ENCODE peak calls at places on chromosomes 5 and 9, in four cellular contexts. I is heart right ventricle, V is breast epithelium, H is fibroblast of lung. C is an unnamed sample.

GRCh38 chr5:125582358-125582757 is 835.9 kb upstream of the ZNF608 start:
- DNase-seq in H (peak; percentile 89), V (no peak), I (no peak), C (no peak)

GRCh38 chr5:107777161-107777740 is 106.5 kb upstream of the EFNA5 start:
- DNase-seq in H (no peak), I (no peak), V (no peak), C (no peak)

GRCh38 chr5:179190851-179191505 is 130.8 kb downstream of the ZNF354C start:
- DNase-seq in V (no peak), I (no peak), H (no peak), C (no peak)

GRCh38 chr5:163163858-163164257 is 273.5 kb upstream of the CCNG1 start:
- DNase-seq in I (no peak), H (no peak), V (no peak), C (no peak)

GRCh38 chr9:70639853-70640814 is 225.7 kb upstream of the KLF9 start:
- DNase-seq in H (peak; percentile 74), V (no peak), I (no peak), C (no peak)

GRCh38 chr9:98333703-98334582 is 78.5 kb upstream of the TBC1D2 start:
- DNase-seq in H (peak; percentile 87), I (no peak), V (no peak), C (no peak)

GRCh38 chr5:76657091-76657490 is 33.9 kb upstream of the F2RL2 start:
- DNase-seq in I (no peak), H (no peak), V (no peak), C (no peak)

GRCh38 chr5:135223404-135223803 is 175.6 kb downstream of the MACROH2A1 start:
- DNase-seq in H (no peak), I (no peak), V (no peak), C (no peak)

GRCh38 chr5:169832845-169833244 is 147.4 kb downstream of the INSYN2B start:
- DNase-seq in H (no peak), I (no peak), V (no peak), C (no peak)

GRCh38 chr9:112858625-112859147 is 32.0 kb downstream of the SLC46A2 start:
- DNase-seq in V (no peak), H (peak; percentile 45), I (no peak), C (no peak)

GRCh38 chr5:96294887-96295209 is 138.2 kb downstream of the PCSK1 start:
- DNase-seq in V (no peak), H (no peak), I (no peak), C (no peak)

DNA sequence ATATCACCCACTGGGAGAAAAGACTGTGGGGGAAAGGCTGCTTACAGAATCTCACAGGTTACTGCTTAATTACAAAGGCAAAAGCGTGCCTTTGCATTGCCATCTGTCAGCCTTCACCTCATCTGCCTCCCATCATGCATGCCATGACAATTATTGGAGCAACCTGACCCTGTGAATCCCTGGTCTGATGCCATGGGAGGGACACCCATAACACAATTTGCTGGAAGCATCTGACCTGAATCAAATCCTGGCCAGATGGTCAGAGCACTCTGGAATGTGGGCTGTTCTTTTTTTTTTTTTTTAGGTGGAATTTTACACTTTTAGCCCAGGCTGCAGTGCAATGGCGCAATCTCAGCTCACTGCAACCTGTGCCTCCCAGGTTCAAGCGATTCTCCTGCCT is 11.6 kb upstream of the RETREG1 start:
- DNase-seq in V (no peak), I (no peak), H (no peak), C (no peak)
- H3K4me3 ChIP-seq in V (no peak overlapping the region), I (no peak overlapping the region), H (no peak overlapping the region), C (no peak overlapping the region)

GRCh38 chr5:139390639-139391569 is 1.2 kb upstream of the MZB1 start:
- DNase-seq in V (no peak), I (no peak), H (no peak), C (peak; percentile 81)
- H3K4me3 ChIP-seq in V (peak overlapping the region; percentile 68), I (peak overlapping the region; percentile 63), H (no peak overlapping the region), C (peak overlapping the region; percentile 73)

GRCh38 chr9:38058452-38059232 is 10.4 kb downstream of the SHB start:
- DNase-seq in I (no peak), V (no peak), H (no peak), C (no peak)
- H3K4me3 ChIP-seq in I (no peak overlapping the region), V (no peak overlapping the region), H (no peak overlapping the region), C (no peak overlapping the region)

GRCh38 chr9:71783120-71783523 is 14.8 kb upstream of the CEMIP2 start:
- DNase-seq in H (no peak), V (peak; percentile 39), I (peak; percentile 12), C (peak; percentile 18)
- H3K4me3 ChIP-seq in H (no peak overlapping the region), V (peak overlapping the region; percentile 30), I (no peak overlapping the region), C (no peak overlapping the region)

DNA sequence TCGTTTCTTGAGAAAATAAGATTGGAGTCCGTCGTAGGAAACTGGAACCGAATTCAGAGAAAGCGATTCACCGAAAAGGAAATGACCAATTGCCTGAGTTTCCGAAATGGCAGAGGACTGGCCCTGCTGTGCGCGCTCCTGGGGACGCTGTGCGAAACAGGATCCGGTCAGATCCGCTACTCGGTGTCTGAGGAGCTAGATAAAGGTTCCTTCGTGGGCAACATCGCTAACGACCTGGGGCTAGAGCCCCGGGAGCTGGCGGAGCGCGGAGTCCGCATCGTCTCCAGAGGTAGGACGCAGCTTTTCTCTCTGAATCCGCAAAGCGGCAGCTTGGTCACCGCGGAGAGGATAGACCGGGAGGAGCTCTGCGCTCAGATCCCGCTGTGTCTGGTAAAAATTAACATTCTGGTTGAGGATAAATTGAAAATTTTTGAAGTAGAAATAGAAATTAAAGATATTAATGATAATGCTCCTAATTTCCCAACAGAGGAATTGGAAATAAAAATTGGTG is 379 bp downstream of the PCDHGA3 start:
- DNase-seq in H (no peak), I (no peak), V (no peak), C (no peak)
- H3K4me3 ChIP-seq in H (peak overlapping the region; percentile 54), I (peak overlapping the region; percentile 49), V (peak overlapping the region; percentile 42), C (peak overlapping the region; percentile 34)

C was measured in gastrocnemius medialis.